ENCODE peak calls at places on chromosomes 2 and 18, in ten cellular contexts. N is lung, B is LoVo, R is hypothalamus, V is COR-L47, O is KG1, Z is MCF 10A, I is T-cell, X is EH, A is left ventricle myocardium inferior. C is an unnamed sample.

GRCh38 chr18:12883003-12883683 is 894 bp downstream of the PTPN2 start:
- DNase-seq in N (no peak), B (no peak), R (no peak), V (no peak), O (no peak), Z (peak; percentile 17), I (no peak), X (no peak), A (no peak), C (no peak)

GRCh38 chr2:86035883-86036789 is 69.5 kb downstream of the POLR1A start:
- DNase-seq in N (peak; percentile 71), B (no peak), R (peak; percentile 20), V (peak; percentile 95), O (peak; percentile 52), Z (peak; percentile 17), I (peak; percentile 79), X (peak; percentile 86), A (peak; percentile 83), C (peak; percentile 81)

GRCh38 chr2:14388724-14389123 is 243.8 kb upstream of the LRATD1 start:
- DNase-seq in N (no peak), B (no peak), R (no peak), V (no peak), O (no peak), Z (no peak), I (no peak), X (no peak), A (no peak), C (no peak)

GRCh38 chr2:60520477-60520876 is 33.0 kb downstream of the BCL11A start:
- DNase-seq in N (no peak), B (no peak), R (no peak), V (no peak), O (no peak), Z (no peak), I (no peak), X (peak; percentile 27), A (no peak), C (no peak)

GRCh38 chr18:80192653-80193385 is 54.5 kb downstream of the PARD6G start:
- DNase-seq in N (no peak), B (no peak), R (no peak), V (no peak), O (no peak), Z (no peak), I (no peak), X (no peak), A (no peak), C (no peak)

GRCh38 chr2:75787532-75788132 is 76.9 kb upstream of the GCFC2 start:
- DNase-seq in N (no peak), B (peak; percentile 40), R (no peak), V (peak; percentile 30), O (no peak), Z (peak; percentile 58), I (no peak), X (peak; percentile 29), A (no peak), C (peak; percentile 35)

GRCh38 chr2:68195096-68195495 is 37.4 kb downstream of the PNO1 start:
- DNase-seq in N (no peak), B (no peak), R (no peak), V (no peak), O (no peak), Z (no peak), I (no peak), X (no peak), A (no peak), C (no peak)

GRCh38 chr2:151029406-151030157 is 232.1 kb downstream of the RBM43 start:
- DNase-seq in N (no peak), B (no peak), R (no peak), V (no peak), O (no peak), Z (peak; percentile 47), I (no peak), X (peak; percentile 94), A (no peak), C (no peak)

GRCh38 chr2:19607400-19607799 is 249.0 kb upstream of the OSR1 start:
- DNase-seq in N (no peak), B (no peak), R (no peak), V (no peak), O (no peak), Z (no peak), I (no peak), X (peak; percentile 91), A (no peak), C (no peak)

GRCh38 chr18:59837586-59837985 is 62.2 kb upstream of the PMAIP1 start:
- DNase-seq in N (peak; percentile 32), B (peak; percentile 74), R (no peak), V (peak; percentile 85), O (peak; percentile 32), Z (peak; percentile 82), I (peak; percentile 16), X (peak; percentile 75), A (no peak), C (peak; percentile 81)

GRCh38 chr2:95041060-95041823 is 15.7 kb downstream of the MAL start:
- DNase-seq in N (no peak), B (no peak), R (no peak), V (no peak), O (no peak), Z (no peak), I (no peak), X (no peak), A (no peak), C (no peak)

GRCh38 chr2:70890469-70891065 is 45.1 kb upstream of the ATP6V1B1 start:
- DNase-seq in N (no peak), B (no peak), R (no peak), V (no peak), O (no peak), Z (no peak), I (no peak), X (peak; percentile 42), A (no peak), C (no peak)

GRCh38 chr2:114537777-114538176 is 95.3 kb downstream of the DPP10 start:
- DNase-seq in N (no peak), B (no peak), R (no peak), V (no peak), O (no peak), Z (no peak), I (no peak), X (no peak), A (no peak), C (no peak)

GRCh38 chr2:122864728-122865127 is 1109.3 kb downstream of the TSN start:
- DNase-seq in N (no peak), B (no peak), R (no peak), V (peak; percentile 43), O (no peak), Z (peak; percentile 30), I (no peak), X (no peak), A (no peak), C (no peak)

GRCh38 chr2:190853659-190854386 is 26.8 kb upstream of the GLS start:
- DNase-seq in N (no peak), B (no peak), R (no peak), V (no peak), O (no peak), Z (no peak), I (no peak), X (peak; percentile 51), A (no peak), C (peak; percentile 24)

GRCh38 chr2:106108791-106109190 is 85.3 kb downstream of the UXS1 start:
- DNase-seq in N (no peak), B (no peak), R (no peak), V (no peak), O (no peak), Z (no peak), I (no peak), X (no peak), A (no peak), C (no peak)

GRCh38 chr2:16746833-16747232 is 81.2 kb upstream of the CYRIA start:
- DNase-seq in N (no peak), B (no peak), R (no peak), V (no peak), O (no peak), Z (no peak), I (no peak), X (no peak), A (no peak), C (no peak)

GRCh38 chr18:9823805-9824473 is 61.8 kb upstream of the TXNDC2 start:
- DNase-seq in N (no peak), B (no peak), R (no peak), V (no peak), O (no peak), Z (no peak), I (no peak), X (peak; percentile 77), A (no peak), C (no peak)

GRCh38 chr2:2448178-2448577 is 117.1 kb upstream of the MYT1L start:
- DNase-seq in N (no peak), B (no peak), R (no peak), V (no peak), O (no peak), Z (no peak), I (no peak), X (no peak), A (no peak), C (no peak)

GRCh38 chr2:207226243-207226642 is 60.5 kb upstream of the KLF7 start:
- DNase-seq in N (no peak), B (no peak), R (no peak), V (no peak), O (no peak), Z (no peak), I (no peak), X (peak; percentile 27), A (no peak), C (no peak)

GRCh38 chr18:62183578-62184195 is 3.2 kb downstream of the PIGN start:
- DNase-seq in N (peak; percentile 31), B (peak; percentile 63), R (no peak), V (peak; percentile 54), O (no peak), Z (peak; percentile 66), I (peak; percentile 34), X (peak; percentile 59), A (no peak), C (peak; percentile 54)

GRCh38 chr2:158232476-158232875 is 130.8 kb downstream of the UPP2 start:
- DNase-seq in N (no peak), B (peak; percentile 82), R (no peak), V (no peak), O (no peak), Z (peak; percentile 7), I (no peak), X (peak; percentile 20), A (no peak), C (no peak)

GRCh38 chr2:217749009-217749408 is 253.8 kb downstream of the TNS1 start:
- DNase-seq in N (peak; percentile 19), B (no peak), R (no peak), V (no peak), O (no peak), Z (no peak), I (no peak), X (no peak), A (peak; percentile 29), C (no peak)

GRCh38 chr2:200306969-200307811 is 697 bp downstream of the SPATS2L start:
- DNase-seq in N (peak; percentile 32), B (peak; percentile 51), R (peak; percentile 27), V (no peak), O (no peak), Z (peak; percentile 47), I (no peak), X (peak; percentile 67), A (peak; percentile 53), C (no peak)

GRCh38 chr2:155983850-155984249 is 348.7 kb downstream of the NR4A2 start:
- DNase-seq in N (no peak), B (no peak), R (no peak), V (no peak), O (no peak), Z (no peak), I (no peak), X (no peak), A (no peak), C (no peak)

GRCh38 chr2:124740636-124741035 is 715.5 kb downstream of the CNTNAP5 start:
- DNase-seq in N (no peak), B (no peak), R (no peak), V (no peak), O (no peak), Z (no peak), I (no peak), X (no peak), A (no peak), C (no peak)

GRCh38 chr2:150596071-150596470 is 108.6 kb upstream of the RND3 start:
- DNase-seq in N (no peak), B (no peak), R (no peak), V (no peak), O (no peak), Z (no peak), I (no peak), X (peak; percentile 93), A (no peak), C (no peak)